ENCODE peak calls at places on chromosomes 5 and 9, in nine cellular contexts. One of them, this sample, is unnamed.

GRCh38 chr9:136204838-136205706 is at the start of gene LHX3:
- DNase-seq in tibial nerve: no peak
- DNase-seq in heart right ventricle: no peak
- DNase-seq in A549: no peak
- DNase-seq in K562: no peak
- DNase-seq in spleen: no peak
- DNase-seq in effector memory CD4-positive, alpha-beta T cell: no peak
- DNase-seq in GM23248: peak
- DNase-seq in GM23338: peak
- DNase-seq in this sample: no peak

GRCh38 chr5:103938151-103938671 is 375.6 kb upstream of the NUDT12 start:
- DNase-seq in K562: no peak
- DNase-seq in GM23338: no peak
- DNase-seq in A549: no peak
- DNase-seq in GM23248: no peak
- DNase-seq in tibial nerve: no peak
- DNase-seq in heart right ventricle: no peak
- DNase-seq in effector memory CD4-positive, alpha-beta T cell: no peak
- DNase-seq in spleen: no peak
- DNase-seq in this sample: no peak

GRCh38 chr5:81363093-81363886 is 30.6 kb downstream of the ACOT12 start:
- DNase-seq in A549: no peak
- DNase-seq in GM23338: no peak
- DNase-seq in effector memory CD4-positive, alpha-beta T cell: no peak
- DNase-seq in GM23248: no peak
- DNase-seq in K562: no peak
- DNase-seq in heart right ventricle: no peak
- DNase-seq in tibial nerve: no peak
- DNase-seq in spleen: no peak
- DNase-seq in this sample: no peak

GRCh38 chr5:171308453-171309275 is at the start of gene TLX3:
- DNase-seq in A549: no peak
- DNase-seq in tibial nerve: no peak
- DNase-seq in heart right ventricle: no peak
- DNase-seq in effector memory CD4-positive, alpha-beta T cell: no peak
- DNase-seq in GM23338: peak
- DNase-seq in GM23248: no peak
- DNase-seq in spleen: no peak
- DNase-seq in K562: no peak
- DNase-seq in this sample: no peak

GRCh38 chr5:175861337-175862130 is 9.8 kb upstream of the CPLX2 start:
- DNase-seq in GM23248: no peak
- DNase-seq in heart right ventricle: no peak
- DNase-seq in effector memory CD4-positive, alpha-beta T cell: no peak
- DNase-seq in spleen: peak
- DNase-seq in A549: peak
- DNase-seq in K562: no peak
- DNase-seq in tibial nerve: no peak
- DNase-seq in GM23338: no peak
- DNase-seq in this sample: no peak

GRCh38 chr5:142059304-142059940 is 46.6 kb upstream of the GNPDA1 start:
- DNase-seq in GM23248: peak
- DNase-seq in tibial nerve: peak
- DNase-seq in GM23338: peak
- DNase-seq in spleen: no peak
- DNase-seq in heart right ventricle: peak
- DNase-seq in effector memory CD4-positive, alpha-beta T cell: no peak
- DNase-seq in K562: peak
- DNase-seq in A549: no peak
- DNase-seq in this sample: no peak

GRCh38 chr5:122863721-122864120 is 18.3 kb downstream of the SNX24 start:
- DNase-seq in spleen: no peak
- DNase-seq in K562: no peak
- DNase-seq in GM23248: no peak
- DNase-seq in A549: no peak
- DNase-seq in heart right ventricle: no peak
- DNase-seq in GM23338: no peak
- DNase-seq in tibial nerve: no peak
- DNase-seq in effector memory CD4-positive, alpha-beta T cell: no peak
- DNase-seq in this sample: no peak

GRCh38 chr5:44332360-44332971 is 56.8 kb downstream of the FGF10 start:
- DNase-seq in heart right ventricle: no peak
- DNase-seq in tibial nerve: no peak
- DNase-seq in GM23338: peak
- DNase-seq in spleen: no peak
- DNase-seq in effector memory CD4-positive, alpha-beta T cell: no peak
- DNase-seq in GM23248: peak
- DNase-seq in K562: peak
- DNase-seq in A549: peak
- DNase-seq in this sample: no peak

GRCh38 chr9:128203024-128203841 is at the start of gene DNM1:
- DNase-seq in spleen: peak
- DNase-seq in tibial nerve: no peak
- DNase-seq in GM23248: peak
- DNase-seq in A549: peak
- DNase-seq in GM23338: peak
- DNase-seq in K562: peak
- DNase-seq in heart right ventricle: no peak
- DNase-seq in effector memory CD4-positive, alpha-beta T cell: peak
- DNase-seq in this sample: peak

GRCh38 chr9:128203842-128204551 is 818 bp downstream of the DNM1 start:
- DNase-seq in K562: peak
- DNase-seq in A549: peak
- DNase-seq in GM23248: peak
- DNase-seq in spleen: no peak
- DNase-seq in effector memory CD4-positive, alpha-beta T cell: no peak
- DNase-seq in heart right ventricle: no peak
- DNase-seq in GM23338: peak
- DNase-seq in tibial nerve: no peak
- DNase-seq in this sample: no peak

GRCh38 chr9:128204858-128205257 is 1.7 kb downstream of the DNM1 start:
- DNase-seq in heart right ventricle: no peak
- DNase-seq in GM23338: no peak
- DNase-seq in K562: no peak
- DNase-seq in tibial nerve: no peak
- DNase-seq in effector memory CD4-positive, alpha-beta T cell: no peak
- DNase-seq in spleen: no peak
- DNase-seq in GM23248: no peak
- DNase-seq in A549: no peak
- DNase-seq in this sample: no peak

GRCh38 chr9:128201441-128202369 is 1.5 kb upstream of the DNM1 start:
- DNase-seq in effector memory CD4-positive, alpha-beta T cell: no peak
- DNase-seq in GM23338: no peak
- DNase-seq in heart right ventricle: no peak
- DNase-seq in K562: peak
- DNase-seq in A549: no peak
- DNase-seq in tibial nerve: no peak
- DNase-seq in GM23248: peak
- DNase-seq in spleen: no peak
- DNase-seq in this sample: no peak

DNA sequence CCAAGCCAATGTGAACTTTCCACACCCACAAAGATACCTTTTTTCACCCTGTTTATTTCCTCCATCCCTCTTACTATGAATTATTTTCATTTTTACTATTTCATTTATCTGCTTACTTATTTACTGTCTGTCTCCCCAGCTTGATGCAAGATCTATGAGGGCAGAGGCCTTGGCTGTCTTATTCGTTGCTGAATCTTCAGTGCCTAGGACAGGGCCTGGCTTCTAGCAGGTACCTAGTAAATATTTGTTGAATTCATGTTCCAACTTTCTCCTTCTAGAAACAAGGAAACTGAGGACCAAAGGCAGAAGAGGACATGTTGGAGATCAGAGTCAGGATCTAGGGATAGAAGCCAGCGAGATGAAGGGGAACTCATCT is 543 bp upstream of the DNM1 start:
- DNase-seq in heart right ventricle: no peak
- DNase-seq in effector memory CD4-positive, alpha-beta T cell: no peak
- DNase-seq in A549: no peak
- DNase-seq in spleen: no peak
- DNase-seq in tibial nerve: no peak
- DNase-seq in GM23338: no peak
- DNase-seq in K562: no peak
- DNase-seq in GM23248: no peak
- DNase-seq in this sample: no peak
- H3K4me3 ChIP-seq in heart right ventricle: peak
- H3K4me3 ChIP-seq in effector memory CD4-positive, alpha-beta T cell: peak
- H3K4me3 ChIP-seq in A549: peak
- H3K4me3 ChIP-seq in spleen: no peak
- H3K4me3 ChIP-seq in tibial nerve: no peak
- H3K4me3 ChIP-seq in GM23338: peak
- H3K4me3 ChIP-seq in K562: no peak
- H3K4me3 ChIP-seq in GM23248: no peak
- H3K4me3 ChIP-seq in this sample: peak

GRCh38 chr9:119963798-119964372 is 594.6 kb upstream of the BRINP1 start:
- DNase-seq in spleen: no peak
- DNase-seq in GM23338: peak
- DNase-seq in K562: no peak
- DNase-seq in effector memory CD4-positive, alpha-beta T cell: no peak
- DNase-seq in heart right ventricle: no peak
- DNase-seq in A549: peak
- DNase-seq in tibial nerve: no peak
- DNase-seq in GM23248: peak
- DNase-seq in this sample: no peak
- H3K27ac ChIP-seq in spleen: no peak
- H3K27ac ChIP-seq in GM23338: peak
- H3K27ac ChIP-seq in K562: no peak
- H3K27ac ChIP-seq in effector memory CD4-positive, alpha-beta T cell: no peak
- H3K27ac ChIP-seq in heart right ventricle: no peak
- H3K27ac ChIP-seq in A549: peak
- H3K27ac ChIP-seq in tibial nerve: no peak
- H3K27ac ChIP-seq in GM23248: peak
- H3K27ac ChIP-seq in this sample: no peak

GRCh38 chr9:37029776-37030590 is 4.1 kb downstream of the PAX5 start:
- DNase-seq in A549: no peak
- DNase-seq in K562: no peak
- DNase-seq in heart right ventricle: no peak
- DNase-seq in GM23338: peak
- DNase-seq in spleen: peak
- DNase-seq in GM23248: peak
- DNase-seq in effector memory CD4-positive, alpha-beta T cell: no peak
- DNase-seq in tibial nerve: no peak
- DNase-seq in this sample: no peak

GRCh38 chr9:37031902-37032301 is 2.2 kb downstream of the PAX5 start:
- DNase-seq in tibial nerve: no peak
- DNase-seq in heart right ventricle: no peak
- DNase-seq in GM23248: no peak
- DNase-seq in effector memory CD4-positive, alpha-beta T cell: no peak
- DNase-seq in spleen: no peak
- DNase-seq in GM23338: peak
- DNase-seq in K562: peak
- DNase-seq in A549: no peak
- DNase-seq in this sample: no peak

GRCh38 chr9:37029304-37029775 is 4.7 kb downstream of the PAX5 start:
- DNase-seq in GM23248: no peak
- DNase-seq in tibial nerve: no peak
- DNase-seq in K562: peak
- DNase-seq in spleen: peak
- DNase-seq in heart right ventricle: no peak
- DNase-seq in effector memory CD4-positive, alpha-beta T cell: no peak
- DNase-seq in GM23338: peak
- DNase-seq in A549: no peak
- DNase-seq in this sample: no peak

GRCh38 chr9:37031081-37031480 is 3.0 kb downstream of the PAX5 start:
- DNase-seq in A549: no peak
- DNase-seq in K562: no peak
- DNase-seq in effector memory CD4-positive, alpha-beta T cell: no peak
- DNase-seq in GM23248: no peak
- DNase-seq in GM23338: no peak
- DNase-seq in tibial nerve: no peak
- DNase-seq in spleen: no peak
- DNase-seq in heart right ventricle: no peak
- DNase-seq in this sample: no peak

GRCh38 chr9:37030591-37030939 is 3.5 kb downstream of the PAX5 start:
- DNase-seq in GM23248: no peak
- DNase-seq in tibial nerve: no peak
- DNase-seq in K562: no peak
- DNase-seq in spleen: peak
- DNase-seq in GM23338: peak
- DNase-seq in heart right ventricle: no peak
- DNase-seq in effector memory CD4-positive, alpha-beta T cell: no peak
- DNase-seq in A549: no peak
- DNase-seq in this sample: no peak
- H3K4me3 ChIP-seq in GM23248: no peak
- H3K4me3 ChIP-seq in tibial nerve: no peak
- H3K4me3 ChIP-seq in K562: no peak
- H3K4me3 ChIP-seq in spleen: peak
- H3K4me3 ChIP-seq in GM23338: peak
- H3K4me3 ChIP-seq in heart right ventricle: no peak
- H3K4me3 ChIP-seq in effector memory CD4-positive, alpha-beta T cell: no peak
- H3K4me3 ChIP-seq in A549: no peak
- H3K4me3 ChIP-seq in this sample: no peak

GRCh38 chr9:93267091-93267541 is 83.2 kb downstream of the WNK2 start:
- DNase-seq in A549: no peak
- DNase-seq in GM23338: no peak
- DNase-seq in tibial nerve: no peak
- DNase-seq in GM23248: no peak
- DNase-seq in K562: no peak
- DNase-seq in spleen: peak
- DNase-seq in heart right ventricle: no peak
- DNase-seq in effector memory CD4-positive, alpha-beta T cell: no peak
- DNase-seq in this sample: no peak

GRCh38 chr9:93266521-93267001 is 82.6 kb downstream of the WNK2 start:
- DNase-seq in effector memory CD4-positive, alpha-beta T cell: no peak
- DNase-seq in GM23248: no peak
- DNase-seq in K562: no peak
- DNase-seq in A549: no peak
- DNase-seq in tibial nerve: no peak
- DNase-seq in heart right ventricle: no peak
- DNase-seq in GM23338: no peak
- DNase-seq in spleen: peak
- DNase-seq in this sample: no peak

GRCh38 chr9:93270976-93271375 is 87.0 kb downstream of the WNK2 start:
- DNase-seq in GM23338: no peak
- DNase-seq in K562: no peak
- DNase-seq in heart right ventricle: no peak
- DNase-seq in spleen: peak
- DNase-seq in effector memory CD4-positive, alpha-beta T cell: no peak
- DNase-seq in A549: no peak
- DNase-seq in GM23248: no peak
- DNase-seq in tibial nerve: no peak
- DNase-seq in this sample: no peak

GRCh38 chr9:93267681-93268505 is 84.0 kb downstream of the WNK2 start:
- DNase-seq in tibial nerve: no peak
- DNase-seq in A549: no peak
- DNase-seq in spleen: peak
- DNase-seq in effector memory CD4-positive, alpha-beta T cell: no peak
- DNase-seq in GM23338: no peak
- DNase-seq in K562: no peak
- DNase-seq in heart right ventricle: no peak
- DNase-seq in GM23248: no peak
- DNase-seq in this sample: no peak

DNA sequence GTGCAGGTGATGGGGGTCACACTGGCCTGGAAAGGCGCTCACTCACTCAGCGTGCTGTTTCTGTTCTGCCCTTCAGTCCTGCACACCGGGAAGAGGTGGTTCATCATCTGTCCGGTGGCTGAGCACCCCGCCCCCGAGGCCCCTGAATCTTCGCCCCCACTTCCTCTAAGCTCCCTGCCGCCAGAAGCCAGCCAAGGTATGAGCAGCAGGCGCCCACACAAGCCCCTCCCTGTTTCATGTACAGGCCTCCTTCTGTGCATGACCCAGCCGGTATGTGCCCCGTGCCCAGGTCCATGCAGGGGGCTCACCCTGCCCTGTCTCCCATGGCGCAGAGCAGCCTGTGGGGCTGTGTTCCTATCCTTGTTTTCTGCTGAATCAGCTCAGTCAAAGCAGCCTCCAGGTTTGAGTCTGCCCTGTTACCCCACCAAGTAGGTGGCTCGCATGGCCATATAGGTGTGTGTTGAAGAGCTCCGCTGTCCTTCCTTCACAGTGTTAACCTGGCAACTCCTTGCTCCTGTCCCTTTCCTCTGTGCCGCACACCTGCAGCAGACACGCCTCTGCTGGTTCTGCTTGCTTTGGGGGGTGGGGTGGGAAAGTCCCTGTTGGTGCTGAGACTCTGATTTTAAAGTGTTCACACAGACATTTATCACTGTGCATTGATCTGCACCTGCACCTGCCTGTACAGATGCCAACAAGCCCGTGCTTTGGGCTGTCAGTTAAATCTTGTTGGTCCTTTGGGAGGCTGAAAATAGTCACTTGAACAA is 84.8 kb downstream of the WNK2 start:
- DNase-seq in GM23248: no peak
- DNase-seq in heart right ventricle: no peak
- DNase-seq in tibial nerve: no peak
- DNase-seq in effector memory CD4-positive, alpha-beta T cell: no peak
- DNase-seq in K562: no peak
- DNase-seq in spleen: peak
- DNase-seq in A549: no peak
- DNase-seq in GM23338: no peak
- DNase-seq in this sample: no peak
- H3K27ac ChIP-seq in GM23248: no peak
- H3K27ac ChIP-seq in heart right ventricle: no peak
- H3K27ac ChIP-seq in tibial nerve: no peak
- H3K27ac ChIP-seq in effector memory CD4-positive, alpha-beta T cell: no peak
- H3K27ac ChIP-seq in K562: no peak
- H3K27ac ChIP-seq in spleen: no peak
- H3K27ac ChIP-seq in A549: no peak
- H3K27ac ChIP-seq in GM23338: no peak
- H3K27ac ChIP-seq in this sample: no peak